ENCODE peak calls at places on chromosomes 5 and 9, in four cellular contexts. F is endothelial cell, O is HFFc6, Z is OCI-LY7. I is an unnamed sample.

GRCh38 chr9:77544491-77545000 is 103.6 kb downstream of the GNA14 start:
- DNase-seq in Z (no peak), O (no peak), F (no peak), I (no peak)

GRCh38 chr5:176166427-176166826 is 71.8 kb upstream of the SIMC1 start:
- DNase-seq in Z (no peak), F (no peak), O (no peak), I (no peak)

GRCh38 chr5:4384649-4385048 is 755.5 kb upstream of the ADAMTS16 start:
- DNase-seq in F (no peak), Z (no peak), O (no peak), I (no peak)

GRCh38 chr9:17699615-17700315 is 120.9 kb downstream of the SH3GL2 start:
- DNase-seq in F (no peak), Z (no peak), O (no peak), I (no peak)

GRCh38 chr9:121736964-121737462 is 85.6 kb downstream of the DAB2IP start:
- DNase-seq in Z (no peak), F (no peak), O (no peak), I (no peak)

GRCh38 chr9:4798281-4798680 is 5.5 kb downstream of the RCL1 start:
- DNase-seq in Z (no peak), O (no peak), F (no peak), I (no peak)

GRCh38 chr9:95182854-95183563 is 134.5 kb downstream of the FANCC start:
- DNase-seq in Z (no peak), F (peak; percentile 33), O (no peak), I (no peak)

GRCh38 chr5:4977421-4977820 is 162.7 kb upstream of the ADAMTS16 start:
- DNase-seq in Z (no peak), O (no peak), F (no peak), I (no peak)

GRCh38 chr5:9209846-9210547 is 335.9 kb downstream of the SEMA5A start:
- DNase-seq in O (peak; percentile 69), Z (no peak), F (no peak), I (no peak)

GRCh38 chr5:2755811-2756210 is 4.3 kb upstream of the IRX2 start:
- DNase-seq in Z (no peak), F (no peak), O (no peak), I (peak; percentile 38)

GRCh38 chr9:75087279-75087823 is 604 bp downstream of the NMRK1 start:
- DNase-seq in O (peak; percentile 56), F (no peak), Z (peak; percentile 75), I (peak; percentile 33)

GRCh38 chr9:79952401-79952800 is 380.6 kb downstream of the TLE4 start:
- DNase-seq in O (peak; percentile 18), F (no peak), Z (no peak), I (no peak)

GRCh38 chr9:122158202-122158601 is 1.4 kb downstream of the NDUFA8 start:
- DNase-seq in O (peak; percentile 50), F (peak; percentile 39), Z (peak; percentile 72), I (peak; percentile 33)

GRCh38 chr5:66015296-66015960 is 89.1 kb downstream of the ERBIN start:
- DNase-seq in Z (no peak), O (no peak), F (no peak), I (no peak)

GRCh38 chr5:153476767-153477166 is 13.7 kb upstream of the GRIA1 start:
- DNase-seq in Z (no peak), F (no peak), O (peak; percentile 66), I (no peak)

GRCh38 chr5:39891376-39891775 is 466.6 kb upstream of the DAB2 start:
- DNase-seq in Z (no peak), F (no peak), O (no peak), I (no peak)

GRCh38 chr5:57482671-57483106 is at the start of gene ACTBL2:
- DNase-seq in O (peak; percentile 59), F (no peak), Z (no peak), I (no peak)

GRCh38 chr9:14433841-14434511 is 120.0 kb upstream of the NFIB start:
- DNase-seq in Z (peak; percentile 39), F (no peak), O (peak; percentile 74), I (no peak)

GRCh38 chr5:118888556-118888955 is 99.8 kb downstream of the DTWD2 start:
- DNase-seq in O (no peak), Z (no peak), F (no peak), I (no peak)

GRCh38 chr5:125348221-125348692 is 601.8 kb upstream of the ZNF608 start:
- DNase-seq in Z (no peak), F (no peak), O (no peak), I (no peak)

GRCh38 chr9:18596920-18597319 is 123.0 kb downstream of the ADAMTSL1 start:
- DNase-seq in F (no peak), O (peak; percentile 57), Z (no peak), I (no peak)

GRCh38 chr9:4555251-4555650 is 65.0 kb downstream of the SLC1A1 start:
- DNase-seq in Z (no peak), F (no peak), O (peak; percentile 11), I (no peak)

GRCh38 chr9:29006603-29007002 is 1433.3 kb upstream of the C9orf72 start:
- DNase-seq in Z (no peak), O (no peak), F (no peak), I (no peak)

GRCh38 chr5:66849803-66850202 is 253.6 kb downstream of the MAST4 start:
- DNase-seq in F (no peak), Z (no peak), O (no peak), I (no peak)

GRCh38 chr5:124783794-124784193 is 37.4 kb upstream of the ZNF608 start:
- DNase-seq in Z (no peak), F (no peak), O (no peak), I (no peak)

GRCh38 chr5:133496631-133497030 is 115.7 kb downstream of the FSTL4 start:
- DNase-seq in O (no peak), F (no peak), Z (no peak), I (no peak)

DNA sequence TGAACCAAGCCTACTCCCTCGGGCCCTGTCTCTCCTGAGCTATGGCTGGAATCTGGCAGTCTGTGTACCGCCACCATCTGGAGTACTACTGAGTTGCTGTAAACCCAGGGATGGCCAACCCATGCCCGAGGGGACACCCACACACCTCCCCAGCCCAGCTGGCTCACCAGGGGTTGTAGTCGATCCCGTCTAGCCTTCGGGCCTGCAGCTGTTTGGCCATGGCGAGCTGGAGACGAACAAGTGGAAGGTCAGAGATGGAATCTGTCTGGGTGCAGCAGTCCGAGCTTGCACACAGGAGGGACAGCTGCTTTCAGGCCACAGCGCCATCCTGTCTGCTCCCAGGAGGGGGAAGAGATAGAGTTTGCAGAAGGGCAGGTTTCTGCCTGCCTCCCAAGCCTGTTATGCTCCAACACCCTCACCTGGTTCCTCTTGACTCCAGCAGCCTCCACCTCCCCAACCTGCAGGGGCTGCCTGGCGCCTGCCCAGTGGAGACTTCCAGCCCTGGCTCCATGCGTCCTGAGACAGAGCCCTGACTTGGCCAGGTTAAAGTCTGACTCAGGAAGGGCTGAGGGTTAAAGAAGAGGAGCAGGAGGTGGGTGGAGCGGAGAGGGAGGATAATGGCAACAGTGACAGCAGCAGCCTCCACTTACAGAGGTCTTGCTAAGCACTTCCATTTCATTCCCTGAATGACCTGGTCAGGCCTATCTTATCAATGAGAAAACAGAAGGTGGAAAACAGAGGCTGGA is 15.8 kb upstream of the SPOUT1 start:
- DNase-seq in Z (no peak), O (no peak), F (no peak), I (peak; percentile 3)
- TF ChIP-seq CTCF in Z (peak; percentile 20), O (no peak), F (no peak), I (no peak)

GRCh38 chr5:33297760-33298216 is 143.0 kb upstream of the TARS1 start:
- DNase-seq in O (no peak), F (peak; percentile 8), Z (no peak), I (no peak)
- TF ChIP-seq CTCF in O (peak; percentile 74), F (peak; percentile 78), Z (peak; percentile 68), I (peak; percentile 11)

DNA sequence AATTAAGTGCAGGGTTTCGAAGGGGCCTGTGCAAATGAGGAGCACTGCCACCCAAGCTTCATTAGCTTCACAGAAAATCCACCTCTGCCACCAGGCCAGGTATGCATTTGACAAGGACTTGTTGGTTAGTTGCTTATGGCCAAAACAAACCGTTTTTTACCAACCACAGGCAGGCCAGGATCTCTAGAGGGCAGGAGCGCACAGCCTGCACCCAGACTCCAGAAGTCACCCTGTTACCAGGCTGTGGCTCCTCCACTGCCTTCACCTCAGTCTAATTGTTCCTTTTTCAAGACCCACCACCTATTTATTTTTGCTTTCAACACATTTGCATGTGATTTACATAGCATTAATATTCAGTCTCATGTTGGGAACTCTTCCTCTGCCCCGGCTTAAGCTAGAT is 78.3 kb upstream of the HSPA9 start:
- DNase-seq in F (no peak), Z (no peak), O (peak; percentile 17), I (no peak)
- TF ChIP-seq CTCF in F (no peak), Z (no peak), O (peak; percentile 54), I (no peak)

GRCh38 chr9:73532985-73533384 is 381.3 kb downstream of the ANXA1 start:
- DNase-seq in Z (no peak), O (no peak), F (no peak), I (no peak)
- TF ChIP-seq CTCF in Z (no peak), O (no peak), F (no peak), I (no peak)

GRCh38 chr5:74336286-74336685 is 304.2 kb downstream of the ENC1 start:
- DNase-seq in O (no peak), Z (no peak), F (peak; percentile 17), I (no peak)
- TF ChIP-seq CTCF in O (peak; percentile 62), Z (peak; percentile 42), F (peak; percentile 46), I (no peak)

I was measured in GM20000.